ENCODE peak calls at places on chromosomes 7 and 10, in four cellular contexts. One of them, this sample, is unnamed.

GRCh38 chr7:33764752-33765451 is 140.4 kb upstream of the BMPER start:
- DNase-seq in DMS53: no peak
- DNase-seq in NCI-H69: no peak
- DNase-seq in smooth muscle cell of the brain vasculature: no peak
- DNase-seq in this sample: no peak

GRCh38 chr10:14371616-14372015 is 40.9 kb upstream of the FRMD4A start:
- DNase-seq in DMS53: peak
- DNase-seq in NCI-H69: peak
- DNase-seq in smooth muscle cell of the brain vasculature: no peak
- DNase-seq in this sample: no peak

GRCh38 chr7:36006656-36007229 is 146.3 kb upstream of the EEPD1 start:
- DNase-seq in DMS53: no peak
- DNase-seq in NCI-H69: no peak
- DNase-seq in smooth muscle cell of the brain vasculature: no peak
- DNase-seq in this sample: no peak

GRCh38 chr10:133394064-133394663 is at the start of gene MTG1:
- DNase-seq in DMS53: peak
- DNase-seq in NCI-H69: peak
- DNase-seq in smooth muscle cell of the brain vasculature: peak
- DNase-seq in this sample: peak

GRCh38 chr10:9608592-9608991 is 1409.1 kb upstream of the CELF2 start:
- DNase-seq in DMS53: peak
- DNase-seq in NCI-H69: no peak
- DNase-seq in smooth muscle cell of the brain vasculature: no peak
- DNase-seq in this sample: no peak

GRCh38 chr7:132498319-132498718 is 78.0 kb downstream of the PLXNA4 start:
- DNase-seq in DMS53: no peak
- DNase-seq in NCI-H69: no peak
- DNase-seq in smooth muscle cell of the brain vasculature: no peak
- DNase-seq in this sample: no peak

GRCh38 chr10:97050959-97051496 is 134.7 kb downstream of the SLIT1 start:
- DNase-seq in DMS53: no peak
- DNase-seq in NCI-H69: no peak
- DNase-seq in smooth muscle cell of the brain vasculature: no peak
- DNase-seq in this sample: no peak

GRCh38 chr7:134811798-134812197 is 32.4 kb downstream of the CALD1 start:
- DNase-seq in DMS53: no peak
- DNase-seq in NCI-H69: no peak
- DNase-seq in smooth muscle cell of the brain vasculature: no peak
- DNase-seq in this sample: no peak

GRCh38 chr10:132698761-132699391 is 87.1 kb downstream of the NKX6-2 start:
- DNase-seq in DMS53: no peak
- DNase-seq in NCI-H69: no peak
- DNase-seq in smooth muscle cell of the brain vasculature: no peak
- DNase-seq in this sample: no peak

GRCh38 chr7:130490888-130491771 is 755 bp upstream of the MEST start:
- DNase-seq in DMS53: no peak
- DNase-seq in NCI-H69: peak
- DNase-seq in smooth muscle cell of the brain vasculature: no peak
- DNase-seq in this sample: no peak

GRCh38 chr7:151115121-151115835 is 29.0 kb downstream of the AGAP3 start:
- DNase-seq in DMS53: no peak
- DNase-seq in NCI-H69: no peak
- DNase-seq in smooth muscle cell of the brain vasculature: no peak
- DNase-seq in this sample: no peak

GRCh38 chr7:30411897-30412296 is 66.7 kb downstream of the NOD1 start:
- DNase-seq in DMS53: peak
- DNase-seq in NCI-H69: peak
- DNase-seq in smooth muscle cell of the brain vasculature: no peak
- DNase-seq in this sample: no peak

GRCh38 chr7:66731986-66732385 is 8.5 kb upstream of the RABGEF1 start:
- DNase-seq in DMS53: no peak
- DNase-seq in NCI-H69: peak
- DNase-seq in smooth muscle cell of the brain vasculature: no peak
- DNase-seq in this sample: no peak

GRCh38 chr10:29658984-29659769 is 24.4 kb upstream of the SVIL start:
- DNase-seq in DMS53: peak
- DNase-seq in NCI-H69: peak
- DNase-seq in smooth muscle cell of the brain vasculature: peak
- DNase-seq in this sample: peak

GRCh38 chr10:133009218-133009954 is 67.0 kb upstream of the CFAP46 start:
- DNase-seq in DMS53: no peak
- DNase-seq in NCI-H69: no peak
- DNase-seq in smooth muscle cell of the brain vasculature: no peak
- DNase-seq in this sample: no peak

GRCh38 chr7:151232272-151233110 is at the start of gene CHPF2:
- DNase-seq in DMS53: peak
- DNase-seq in NCI-H69: peak
- DNase-seq in smooth muscle cell of the brain vasculature: no peak
- DNase-seq in this sample: peak

GRCh38 chr10:18202600-18203150 is 62.5 kb downstream of the CACNB2 start:
- DNase-seq in DMS53: no peak
- DNase-seq in NCI-H69: no peak
- DNase-seq in smooth muscle cell of the brain vasculature: no peak
- DNase-seq in this sample: no peak

GRCh38 chr10:90787906-90788491 is 69.8 kb downstream of the HTR7 start:
- DNase-seq in DMS53: peak
- DNase-seq in NCI-H69: peak
- DNase-seq in smooth muscle cell of the brain vasculature: peak
- DNase-seq in this sample: no peak

GRCh38 chr10:32949221-32949678 is 8.8 kb downstream of the ITGB1 start:
- DNase-seq in DMS53: no peak
- DNase-seq in NCI-H69: no peak
- DNase-seq in smooth muscle cell of the brain vasculature: no peak
- DNase-seq in this sample: no peak

GRCh38 chr10:100338434-100339036 is 8.5 kb upstream of the SCD start:
- DNase-seq in DMS53: peak
- DNase-seq in NCI-H69: peak
- DNase-seq in smooth muscle cell of the brain vasculature: no peak
- DNase-seq in this sample: no peak

GRCh38 chr7:30842542-30843451 is 68.9 kb upstream of the AQP1 start:
- DNase-seq in DMS53: no peak
- DNase-seq in NCI-H69: peak
- DNase-seq in smooth muscle cell of the brain vasculature: no peak
- DNase-seq in this sample: no peak

GRCh38 chr10:3486346-3487065 is 298.5 kb downstream of the KLF6 start:
- DNase-seq in DMS53: peak
- DNase-seq in NCI-H69: peak
- DNase-seq in smooth muscle cell of the brain vasculature: no peak
- DNase-seq in this sample: no peak

GRCh38 chr10:65149878-65150277 is 1628.7 kb downstream of the REEP3 start:
- DNase-seq in DMS53: no peak
- DNase-seq in NCI-H69: no peak
- DNase-seq in smooth muscle cell of the brain vasculature: no peak
- DNase-seq in this sample: no peak

GRCh38 chr10:92756233-92757065 is 66.7 kb downstream of the HHEX start:
- DNase-seq in DMS53: peak
- DNase-seq in NCI-H69: peak
- DNase-seq in smooth muscle cell of the brain vasculature: no peak
- DNase-seq in this sample: no peak

GRCh38 chr10:32036922-32037321 is 19.3 kb downstream of the KIF5B start:
- DNase-seq in DMS53: no peak
- DNase-seq in NCI-H69: no peak
- DNase-seq in smooth muscle cell of the brain vasculature: no peak
- DNase-seq in this sample: no peak